ENCODE peak calls at places on chromosome 6, in eight cellular contexts. S is hepatocyte, T is HAP-1, B is iPS DF 6.9, P is ovary, U is breast epithelium, M is upper lobe of left lung, D is small intestine. L is an unnamed sample. For H3K27me3 and H3K4me1, the result is how much of the 10 kb centered on the place peaks cover.

GRCh38 chr6:41182069-41183034 is 18.6 kb downstream of the TREML2 start:
- DNase-seq in S (peak), T (peak), B (no peak), P (no peak), U (no peak), M (no peak), D (peak), L (no peak)

GRCh38 chr6:112522600-112522999 is 175.5 kb downstream of the RFPL4B start:
- DNase-seq in S (no peak), T (no peak), B (no peak), P (no peak), U (no peak), M (no peak), D (no peak), L (no peak)

GRCh38 chr6:111377558-111378120 is 105.4 kb downstream of the REV3L start:
- DNase-seq in S (no peak), T (no peak), B (no peak), P (no peak), U (no peak), M (no peak), D (no peak), L (no peak)

GRCh38 chr6:110746680-110747079 is 68.6 kb downstream of the CDK19 start:
- DNase-seq in S (no peak), T (no peak), B (no peak), P (no peak), U (no peak), M (no peak), D (peak), L (no peak)

GRCh38 chr6:129641344-129641743 is 68.6 kb downstream of the ARHGAP18 start:
- DNase-seq in S (no peak), T (no peak), B (no peak), P (no peak), U (no peak), M (no peak), D (no peak), L (no peak)

GRCh38 chr6:69980624-69981023 is 114.3 kb downstream of the COL19A1 start:
- DNase-seq in S (no peak), T (peak), B (no peak), P (no peak), U (no peak), M (no peak), D (no peak), L (no peak)

GRCh38 chr6:93784794-93785757 is 365.7 kb upstream of the EPHA7 start:
- DNase-seq in S (no peak), T (peak), B (no peak), P (no peak), U (no peak), M (no peak), D (no peak), L (no peak)

GRCh38 chr6:89843070-89843469 is 13.4 kb downstream of the CASP8AP2 start:
- DNase-seq in S (no peak), T (no peak), B (no peak), P (no peak), U (no peak), M (no peak), D (no peak), L (no peak)

GRCh38 chr6:42250509-42250908 is 32.8 kb upstream of the MRPS10 start:
- DNase-seq in S (no peak), T (no peak), B (no peak), P (no peak), U (no peak), M (no peak), D (peak), L (no peak)

GRCh38 chr6:8905647-8906231 is 470.4 kb upstream of the SLC35B3 start:
- DNase-seq in S (no peak), T (no peak), B (no peak), P (no peak), U (no peak), M (no peak), D (no peak), L (no peak)

GRCh38 chr6:34248198-34248726 is 544 bp downstream of the SMIM29 start:
- DNase-seq in S (peak), T (peak), B (no peak), P (peak), U (no peak), M (peak), D (peak), L (peak)

GRCh38 chr6:129667621-129668020 is 42.4 kb downstream of the ARHGAP18 start:
- DNase-seq in S (no peak), T (peak), B (no peak), P (no peak), U (no peak), M (no peak), D (peak), L (no peak)

GRCh38 chr6:118784641-118785164 is 109.2 kb upstream of the ASF1A start:
- DNase-seq in S (no peak), T (peak), B (no peak), P (peak), U (no peak), M (peak), D (no peak), L (no peak)

GRCh38 chr6:92922216-92922806 is 497.0 kb downstream of the EPHA7 start:
- DNase-seq in S (no peak), T (no peak), B (no peak), P (no peak), U (no peak), M (no peak), D (no peak), L (no peak)

GRCh38 chr6:157486632-157487031 is 105.6 kb downstream of the ZDHHC14 start:
- DNase-seq in S (no peak), T (no peak), B (no peak), P (no peak), U (no peak), M (no peak), D (peak), L (no peak)

GRCh38 chr6:47426524-47427302 is 50.9 kb upstream of the CD2AP start:
- DNase-seq in S (no peak), T (no peak), B (no peak), P (no peak), U (no peak), M (no peak), D (no peak), L (no peak)

GRCh38 chr6:142885182-142885867 is 59.7 kb downstream of the HIVEP2 start:
- DNase-seq in S (peak), T (peak), B (peak), P (peak), U (no peak), M (no peak), D (peak), L (peak)

GRCh38 chr6:19805146-19805515 is 32.0 kb upstream of the ID4 start:
- DNase-seq in S (no peak), T (no peak), B (no peak), P (no peak), U (no peak), M (no peak), D (peak), L (no peak)
- H3K27me3 ChIP-seq in S (under half), T (under half), B (under half), P (under half), U (under half), M (under half), D (under half), L (under half)

GRCh38 chr6:3406928-3407809 is 49.7 kb downstream of the SLC22A23 start:
- DNase-seq in S (no peak), T (no peak), B (no peak), P (no peak), U (no peak), M (no peak), D (no peak), L (no peak)
- H3K4me1 ChIP-seq in S (half or more), T (under half), B (under half), P (under half), U (under half), M (under half), D (under half), L (under half)

GRCh38 chr6:32945953-32946352 is 5.1 kb upstream of the HLA-DMB start:
- DNase-seq in S (no peak), T (no peak), B (no peak), P (no peak), U (no peak), M (no peak), D (no peak), L (no peak)

GRCh38 chr6:32944265-32944664 is 3.4 kb upstream of the HLA-DMB start:
- DNase-seq in S (no peak), T (no peak), B (no peak), P (no peak), U (no peak), M (no peak), D (no peak), L (no peak)

GRCh38 chr6:32942555-32942954 is 1.7 kb upstream of the HLA-DMB start:
- DNase-seq in S (no peak), T (no peak), B (no peak), P (no peak), U (no peak), M (no peak), D (no peak), L (no peak)

GRCh38 chr6:32945106-32945761 is 4.4 kb upstream of the HLA-DMB start:
- DNase-seq in S (no peak), T (no peak), B (no peak), P (no peak), U (no peak), M (no peak), D (peak), L (no peak)

GRCh38 chr6:32943864-32944263 is 3.0 kb upstream of the HLA-DMB start:
- DNase-seq in S (no peak), T (no peak), B (no peak), P (no peak), U (no peak), M (no peak), D (no peak), L (no peak)
- H3K4me3 ChIP-seq in S (no peak), T (no peak), B (no peak), P (no peak), U (no peak), M (no peak), D (no peak), L (no peak)

GRCh38 chr6:168286116-168286515 is 33.5 kb downstream of the DACT2 start:
- DNase-seq in S (no peak), T (no peak), B (no peak), P (no peak), U (no peak), M (no peak), D (no peak), L (no peak)
- H3K27me3 ChIP-seq in S (under half), T (under half), B (under half), P (under half), U (under half), M (under half), D (under half), L (under half)

GRCh38 chr6:146902846-146903245 is 301.4 kb upstream of the STXBP5 start:
- DNase-seq in S (no peak), T (no peak), B (no peak), P (no peak), U (no peak), M (no peak), D (no peak), L (no peak)

GRCh38 chr6:146905313-146905712 is 298.9 kb upstream of the STXBP5 start:
- DNase-seq in S (no peak), T (no peak), B (no peak), P (no peak), U (peak), M (no peak), D (peak), L (no peak)

GRCh38 chr6:146901940-146902816 is 302.0 kb upstream of the STXBP5 start:
- DNase-seq in S (no peak), T (no peak), B (no peak), P (no peak), U (no peak), M (no peak), D (no peak), L (no peak)

GRCh38 chr6:146908786-146909185 is 295.4 kb upstream of the STXBP5 start:
- DNase-seq in S (no peak), T (no peak), B (no peak), P (no peak), U (no peak), M (no peak), D (no peak), L (no peak)

DNA sequence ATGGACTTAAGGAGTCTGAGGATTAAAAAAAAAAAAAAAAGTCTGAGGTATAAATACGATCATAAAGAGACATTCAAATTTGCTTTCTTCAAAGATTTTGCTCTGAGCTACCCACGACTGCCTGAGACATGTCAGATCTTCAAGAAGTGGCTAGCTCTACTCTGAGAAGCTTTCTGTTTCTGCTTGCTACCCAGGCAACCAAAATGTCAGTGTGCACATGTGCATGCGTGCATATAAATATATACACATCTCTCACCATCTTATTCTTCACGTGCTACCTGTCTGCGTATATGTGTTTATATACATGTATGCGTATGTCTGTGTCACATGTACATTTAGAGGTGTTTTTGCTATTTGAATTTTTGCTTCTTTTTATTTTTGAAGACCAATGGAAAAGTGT is 299.6 kb upstream of the STXBP5 start:
- DNase-seq in S (no peak), T (no peak), B (no peak), P (no peak), U (no peak), M (no peak), D (no peak), L (no peak)
- H3K4me1 ChIP-seq in S (under half), T (under half), B (under half), P (under half), U (under half), M (under half), D (under half), L (under half)